ENCODE peak calls at places on chromosomes 6 and 20, in eight cellular contexts. O, C, M, H, K, E, T and L are unnamed samples. For H3K4me1, the result is how much of the 10 kb centered on the place peaks cover.

GRCh38 chr20:45373353-45374100 is 4.6 kb downstream of the TP53TG5 start:
- DNase-seq in O (peak), C (peak), M (peak), H (peak), K (peak), E (peak), T (peak), L (peak)

GRCh38 chr6:105389543-105389942 is 13.3 kb downstream of the PREP start:
- DNase-seq in O (no peak), C (no peak), M (no peak), H (no peak), K (peak), E (no peak), T (no peak), L (no peak)

GRCh38 chr6:55034752-55035151 is 139.6 kb upstream of the HCRTR2 start:
- DNase-seq in O (no peak), C (no peak), M (no peak), H (no peak), K (no peak), E (no peak), T (no peak), L (no peak)

GRCh38 chr6:122286512-122286911 is 112.9 kb upstream of the HSF2 start:
- DNase-seq in O (no peak), C (no peak), M (no peak), H (no peak), K (no peak), E (no peak), T (no peak), L (no peak)

GRCh38 chr20:62824476-62825287 is 7.8 kb downstream of the COL9A3 start:
- DNase-seq in O (no peak), C (no peak), M (no peak), H (peak), K (peak), E (peak), T (no peak), L (peak)

GRCh38 chr20:38466171-38466570 is 6.5 kb upstream of the RALGAPB start:
- DNase-seq in O (no peak), C (no peak), M (no peak), H (no peak), K (no peak), E (no peak), T (no peak), L (no peak)

GRCh38 chr6:56370127-56370540 is 122.8 kb upstream of the COL21A1 start:
- DNase-seq in O (no peak), C (peak), M (peak), H (peak), K (peak), E (peak), T (peak), L (peak)

GRCh38 chr6:46419576-46420002 is 71.7 kb downstream of the RCAN2 start:
- DNase-seq in O (peak), C (peak), M (no peak), H (peak), K (peak), E (peak), T (peak), L (no peak)

GRCh38 chr6:154319231-154319858 is 37.3 kb downstream of the IPCEF1 start:
- DNase-seq in O (peak), C (no peak), M (no peak), H (peak), K (no peak), E (no peak), T (no peak), L (no peak)

GRCh38 chr20:38610521-38610920 is 8.9 kb downstream of the ARHGAP40 start:
- DNase-seq in O (peak), C (no peak), M (no peak), H (peak), K (no peak), E (no peak), T (no peak), L (no peak)

GRCh38 chr20:38113401-38114325 is 51.4 kb downstream of the TGM2 start:
- DNase-seq in O (no peak), C (peak), M (no peak), H (peak), K (peak), E (no peak), T (no peak), L (no peak)

GRCh38 chr6:166774770-166775169 is 147.7 kb upstream of the RPS6KA2 start:
- DNase-seq in O (no peak), C (no peak), M (no peak), H (no peak), K (no peak), E (no peak), T (no peak), L (no peak)

GRCh38 chr6:166774292-166774691 is 147.2 kb upstream of the RPS6KA2 start:
- DNase-seq in O (no peak), C (no peak), M (no peak), H (no peak), K (no peak), E (no peak), T (no peak), L (no peak)

GRCh38 chr6:166770216-166771116 is 143.4 kb upstream of the RPS6KA2 start:
- DNase-seq in O (peak), C (no peak), M (no peak), H (peak), K (peak), E (no peak), T (no peak), L (no peak)

GRCh38 chr6:166771701-166772100 is 144.7 kb upstream of the RPS6KA2 start:
- DNase-seq in O (no peak), C (no peak), M (no peak), H (no peak), K (no peak), E (no peak), T (no peak), L (no peak)

GRCh38 chr6:166772518-166772917 is 145.5 kb upstream of the RPS6KA2 start:
- DNase-seq in O (no peak), C (no peak), M (no peak), H (peak), K (peak), E (no peak), T (no peak), L (no peak)
- TF ChIP-seq CTCF in O (no peak), C (no peak), M (no peak), H (peak), K (peak), E (no peak), T (no peak), L (no peak)

GRCh38 chr6:149335924-149336323 is 18.4 kb downstream of the TAB2 start:
- DNase-seq in O (peak), C (no peak), M (peak), H (peak), K (no peak), E (no peak), T (no peak), L (no peak)

GRCh38 chr6:149332602-149333311 is 15.2 kb downstream of the TAB2 start:
- DNase-seq in O (no peak), C (no peak), M (no peak), H (peak), K (no peak), E (no peak), T (no peak), L (no peak)

GRCh38 chr6:149336529-149336928 is 19.0 kb downstream of the TAB2 start:
- DNase-seq in O (no peak), C (no peak), M (no peak), H (peak), K (no peak), E (no peak), T (no peak), L (no peak)

GRCh38 chr6:149334682-149335160 is 17.2 kb downstream of the TAB2 start:
- DNase-seq in O (peak), C (no peak), M (peak), H (peak), K (peak), E (peak), T (no peak), L (no peak)

GRCh38 chr6:149334201-149334600 is 16.7 kb downstream of the TAB2 start:
- DNase-seq in O (peak), C (no peak), M (no peak), H (peak), K (no peak), E (no peak), T (no peak), L (no peak)
- H3K4me1 ChIP-seq in O (under half), C (half or more), M (half or more), H (half or more), K (half or more), E (under half), T (half or more), L (under half)

GRCh38 chr20:24236204-24236603 is 233.2 kb upstream of the SYNDIG1 start:
- DNase-seq in O (no peak), C (no peak), M (no peak), H (no peak), K (no peak), E (no peak), T (no peak), L (no peak)
- H3K27ac ChIP-seq in O (no peak), C (no peak), M (no peak), H (no peak), K (no peak), E (no peak), T (no peak), L (no peak)

DNA sequence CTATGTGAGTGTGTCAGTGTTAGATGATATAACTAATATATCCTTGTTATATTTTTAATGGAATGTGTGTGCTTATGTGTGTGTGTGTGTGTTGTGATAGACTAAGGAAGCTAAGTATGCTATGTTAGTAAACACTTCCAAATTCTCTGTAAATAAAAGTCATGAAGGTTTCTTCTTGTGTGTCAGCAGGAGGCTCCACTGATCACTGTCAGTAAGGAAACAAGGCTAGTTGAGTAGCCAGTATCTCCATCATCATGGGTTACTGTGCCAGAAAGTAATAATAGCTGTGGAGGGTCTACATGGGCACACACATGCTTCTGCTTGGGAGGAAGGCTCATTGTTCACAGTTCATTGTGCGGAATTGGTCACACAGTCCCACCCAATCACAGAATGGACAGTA is 302.8 kb upstream of the RNF217 start:
- DNase-seq in O (no peak), C (no peak), M (no peak), H (no peak), K (peak), E (no peak), T (no peak), L (no peak)
- TF ChIP-seq CTCF in O (no peak), C (no peak), M (no peak), H (no peak), K (peak), E (no peak), T (no peak), L (no peak)